ENCODE peak calls at places on chromosomes 11 and 22, in ten cellular contexts. One of them, this sample, is unnamed.

GRCh38 chr11:118917488-118918127 is 8.1 kb downstream of the BCL9L start:
- DNase-seq in testis: peak
- DNase-seq in skeletal muscle cell: peak
- DNase-seq in kidney: peak
- DNase-seq in A549: no peak
- DNase-seq in mesendoderm: peak
- DNase-seq in thoracic aorta: no peak
- DNase-seq in CD8-positive, alpha-beta T cell: no peak
- DNase-seq in AG04450: no peak
- DNase-seq in AG10803: peak
- DNase-seq in this sample: peak

GRCh38 chr11:47552086-47552580 is 799 bp downstream of the CELF1 start:
- DNase-seq in AG10803: peak
- DNase-seq in thoracic aorta: no peak
- DNase-seq in mesendoderm: peak
- DNase-seq in A549: no peak
- DNase-seq in testis: no peak
- DNase-seq in skeletal muscle cell: no peak
- DNase-seq in AG04450: no peak
- DNase-seq in kidney: peak
- DNase-seq in CD8-positive, alpha-beta T cell: no peak
- DNase-seq in this sample: peak

GRCh38 chr11:7353100-7353499 is 101.4 kb downstream of the SYT9 start:
- DNase-seq in skeletal muscle cell: no peak
- DNase-seq in AG10803: peak
- DNase-seq in A549: peak
- DNase-seq in testis: peak
- DNase-seq in AG04450: no peak
- DNase-seq in thoracic aorta: no peak
- DNase-seq in CD8-positive, alpha-beta T cell: no peak
- DNase-seq in kidney: peak
- DNase-seq in mesendoderm: peak
- DNase-seq in this sample: no peak

GRCh38 chr22:50250555-50251471 is at the start of gene HDAC10:
- DNase-seq in CD8-positive, alpha-beta T cell: peak
- DNase-seq in AG10803: peak
- DNase-seq in skeletal muscle cell: no peak
- DNase-seq in A549: no peak
- DNase-seq in thoracic aorta: no peak
- DNase-seq in kidney: peak
- DNase-seq in mesendoderm: peak
- DNase-seq in testis: peak
- DNase-seq in AG04450: no peak
- DNase-seq in this sample: peak

GRCh38 chr11:3126207-3126865 is 38.8 kb downstream of the OSBPL5 start:
- DNase-seq in thoracic aorta: no peak
- DNase-seq in A549: no peak
- DNase-seq in testis: no peak
- DNase-seq in skeletal muscle cell: no peak
- DNase-seq in mesendoderm: no peak
- DNase-seq in AG10803: no peak
- DNase-seq in kidney: peak
- DNase-seq in AG04450: no peak
- DNase-seq in CD8-positive, alpha-beta T cell: no peak
- DNase-seq in this sample: peak

GRCh38 chr11:17767914-17768313 is 33.3 kb downstream of the KCNC1 start:
- DNase-seq in AG04450: no peak
- DNase-seq in AG10803: no peak
- DNase-seq in kidney: peak
- DNase-seq in mesendoderm: no peak
- DNase-seq in skeletal muscle cell: no peak
- DNase-seq in testis: no peak
- DNase-seq in A549: no peak
- DNase-seq in thoracic aorta: no peak
- DNase-seq in CD8-positive, alpha-beta T cell: no peak
- DNase-seq in this sample: no peak

GRCh38 chr11:64358907-64359711 is at the start of gene RPS6KA4:
- DNase-seq in testis: peak
- DNase-seq in kidney: peak
- DNase-seq in A549: peak
- DNase-seq in thoracic aorta: no peak
- DNase-seq in AG10803: peak
- DNase-seq in CD8-positive, alpha-beta T cell: no peak
- DNase-seq in AG04450: no peak
- DNase-seq in skeletal muscle cell: no peak
- DNase-seq in mesendoderm: peak
- DNase-seq in this sample: peak

GRCh38 chr11:41133023-41133422 is 326.4 kb downstream of the LRRC4C start:
- DNase-seq in AG10803: no peak
- DNase-seq in AG04450: no peak
- DNase-seq in kidney: no peak
- DNase-seq in CD8-positive, alpha-beta T cell: no peak
- DNase-seq in testis: no peak
- DNase-seq in A549: no peak
- DNase-seq in mesendoderm: peak
- DNase-seq in thoracic aorta: no peak
- DNase-seq in skeletal muscle cell: no peak
- DNase-seq in this sample: no peak

GRCh38 chr11:492416-493226 is 14.4 kb downstream of the RNH1 start:
- DNase-seq in AG04450: no peak
- DNase-seq in skeletal muscle cell: no peak
- DNase-seq in thoracic aorta: no peak
- DNase-seq in mesendoderm: no peak
- DNase-seq in kidney: peak
- DNase-seq in CD8-positive, alpha-beta T cell: no peak
- DNase-seq in A549: no peak
- DNase-seq in testis: no peak
- DNase-seq in AG10803: no peak
- DNase-seq in this sample: peak

DNA sequence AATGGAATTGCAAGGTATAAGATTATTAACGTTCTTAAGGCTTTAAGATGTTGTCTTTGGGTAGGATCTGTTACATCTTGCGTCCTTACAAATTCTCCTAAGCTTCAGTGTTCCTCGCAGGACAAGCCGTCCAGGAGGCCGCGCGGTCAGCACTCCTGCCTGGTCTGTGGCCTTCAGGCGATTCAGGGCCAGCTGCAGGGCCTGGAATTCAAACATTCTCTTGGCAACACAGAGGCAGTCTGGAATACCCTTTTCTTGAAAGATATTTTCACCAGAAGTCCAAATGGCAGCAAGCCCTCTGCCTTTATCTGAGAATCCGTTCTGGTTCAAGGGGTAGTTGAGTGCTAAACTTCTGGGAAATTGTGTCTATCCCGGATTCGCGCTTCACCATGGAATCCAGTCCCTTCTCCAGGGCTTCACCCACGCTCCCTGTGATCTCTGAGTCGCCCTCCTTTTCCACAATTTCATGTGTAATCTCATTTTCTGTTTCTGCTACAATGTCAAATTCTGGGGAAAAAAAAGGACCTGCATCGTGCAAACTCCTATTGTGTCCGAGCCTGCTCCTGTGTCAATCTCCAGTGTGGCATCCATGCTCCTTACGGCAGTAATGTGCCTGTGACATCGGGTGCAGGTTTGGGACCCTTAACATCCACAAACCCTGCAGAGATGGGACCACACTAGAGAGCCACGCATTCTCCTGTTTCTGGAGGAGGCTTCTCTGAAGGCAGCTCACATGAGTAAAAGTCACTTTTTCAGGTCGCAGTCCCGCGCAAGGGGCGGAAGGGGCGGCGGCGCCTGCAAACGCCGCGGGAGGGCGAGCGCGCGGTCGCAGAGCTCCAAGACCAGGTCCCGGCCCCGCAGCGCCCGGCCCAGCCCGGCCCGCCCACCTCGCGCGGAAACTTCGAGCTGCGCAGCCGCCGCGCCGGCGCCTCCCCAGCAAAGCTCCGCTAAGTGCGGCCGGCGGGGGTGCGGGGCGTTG is 25.3 kb upstream of the SORL1 start:
- DNase-seq in kidney: peak
- DNase-seq in testis: peak
- DNase-seq in AG10803: no peak
- DNase-seq in skeletal muscle cell: no peak
- DNase-seq in CD8-positive, alpha-beta T cell: no peak
- DNase-seq in A549: peak
- DNase-seq in mesendoderm: peak
- DNase-seq in thoracic aorta: no peak
- DNase-seq in AG04450: no peak
- DNase-seq in this sample: peak
- H3K4me3 ChIP-seq in kidney: peak
- H3K4me3 ChIP-seq in testis: peak
- H3K4me3 ChIP-seq in AG10803: no peak
- H3K4me3 ChIP-seq in skeletal muscle cell: no peak
- H3K4me3 ChIP-seq in CD8-positive, alpha-beta T cell: peak
- H3K4me3 ChIP-seq in A549: peak
- H3K4me3 ChIP-seq in mesendoderm: peak
- H3K4me3 ChIP-seq in thoracic aorta: peak
- H3K4me3 ChIP-seq in AG04450: peak
- H3K4me3 ChIP-seq in this sample: peak

GRCh38 chr22:19757140-19757984 is 3.2 kb upstream of the TBX1 start:
- DNase-seq in CD8-positive, alpha-beta T cell: no peak
- DNase-seq in kidney: no peak
- DNase-seq in A549: no peak
- DNase-seq in AG04450: no peak
- DNase-seq in thoracic aorta: no peak
- DNase-seq in mesendoderm: no peak
- DNase-seq in skeletal muscle cell: no peak
- DNase-seq in testis: no peak
- DNase-seq in AG10803: no peak
- DNase-seq in this sample: no peak

GRCh38 chr22:19755145-19755710 is 5.3 kb upstream of the TBX1 start:
- DNase-seq in CD8-positive, alpha-beta T cell: no peak
- DNase-seq in A549: no peak
- DNase-seq in thoracic aorta: no peak
- DNase-seq in kidney: no peak
- DNase-seq in testis: no peak
- DNase-seq in mesendoderm: no peak
- DNase-seq in skeletal muscle cell: no peak
- DNase-seq in AG10803: no peak
- DNase-seq in AG04450: no peak
- DNase-seq in this sample: no peak

GRCh38 chr22:19755722-19756287 is 4.8 kb upstream of the TBX1 start:
- DNase-seq in kidney: no peak
- DNase-seq in skeletal muscle cell: no peak
- DNase-seq in A549: no peak
- DNase-seq in testis: no peak
- DNase-seq in AG04450: no peak
- DNase-seq in mesendoderm: no peak
- DNase-seq in thoracic aorta: no peak
- DNase-seq in CD8-positive, alpha-beta T cell: no peak
- DNase-seq in AG10803: no peak
- DNase-seq in this sample: no peak

GRCh38 chr22:19757985-19758895 is 2.3 kb upstream of the TBX1 start:
- DNase-seq in kidney: no peak
- DNase-seq in testis: no peak
- DNase-seq in AG10803: no peak
- DNase-seq in skeletal muscle cell: no peak
- DNase-seq in mesendoderm: no peak
- DNase-seq in thoracic aorta: no peak
- DNase-seq in AG04450: no peak
- DNase-seq in A549: no peak
- DNase-seq in CD8-positive, alpha-beta T cell: no peak
- DNase-seq in this sample: no peak

GRCh38 chr22:19756288-19757128 is 4.1 kb upstream of the TBX1 start:
- DNase-seq in thoracic aorta: no peak
- DNase-seq in AG04450: no peak
- DNase-seq in skeletal muscle cell: no peak
- DNase-seq in A549: peak
- DNase-seq in mesendoderm: peak
- DNase-seq in AG10803: no peak
- DNase-seq in CD8-positive, alpha-beta T cell: peak
- DNase-seq in kidney: no peak
- DNase-seq in testis: peak
- DNase-seq in this sample: peak
- H3K4me3 ChIP-seq in thoracic aorta: peak
- H3K4me3 ChIP-seq in AG04450: no peak
- H3K4me3 ChIP-seq in skeletal muscle cell: no peak
- H3K4me3 ChIP-seq in A549: peak
- H3K4me3 ChIP-seq in mesendoderm: no peak
- H3K4me3 ChIP-seq in AG10803: peak
- H3K4me3 ChIP-seq in CD8-positive, alpha-beta T cell: peak
- H3K4me3 ChIP-seq in kidney: no peak
- H3K4me3 ChIP-seq in testis: no peak
- H3K4me3 ChIP-seq in this sample: no peak

GRCh38 chr22:37970864-37971263 is 13.5 kb downstream of the SOX10 start:
- DNase-seq in AG10803: no peak
- DNase-seq in CD8-positive, alpha-beta T cell: no peak
- DNase-seq in AG04450: no peak
- DNase-seq in mesendoderm: no peak
- DNase-seq in thoracic aorta: no peak
- DNase-seq in testis: no peak
- DNase-seq in A549: no peak
- DNase-seq in kidney: no peak
- DNase-seq in skeletal muscle cell: no peak
- DNase-seq in this sample: no peak

GRCh38 chr22:37973271-37974170 is 10.8 kb downstream of the SOX10 start:
- DNase-seq in AG10803: no peak
- DNase-seq in mesendoderm: no peak
- DNase-seq in testis: no peak
- DNase-seq in thoracic aorta: no peak
- DNase-seq in AG04450: no peak
- DNase-seq in CD8-positive, alpha-beta T cell: no peak
- DNase-seq in A549: no peak
- DNase-seq in kidney: no peak
- DNase-seq in skeletal muscle cell: no peak
- DNase-seq in this sample: no peak

GRCh38 chr22:37972527-37972926 is 11.8 kb downstream of the SOX10 start:
- DNase-seq in A549: no peak
- DNase-seq in testis: peak
- DNase-seq in thoracic aorta: no peak
- DNase-seq in mesendoderm: no peak
- DNase-seq in kidney: no peak
- DNase-seq in skeletal muscle cell: no peak
- DNase-seq in AG04450: no peak
- DNase-seq in AG10803: no peak
- DNase-seq in CD8-positive, alpha-beta T cell: no peak
- DNase-seq in this sample: no peak

GRCh38 chr22:37968452-37969251 is 15.2 kb downstream of the POLR2F start:
- DNase-seq in mesendoderm: no peak
- DNase-seq in testis: no peak
- DNase-seq in AG10803: no peak
- DNase-seq in A549: no peak
- DNase-seq in CD8-positive, alpha-beta T cell: no peak
- DNase-seq in skeletal muscle cell: no peak
- DNase-seq in AG04450: no peak
- DNase-seq in kidney: no peak
- DNase-seq in thoracic aorta: no peak
- DNase-seq in this sample: no peak

GRCh38 chr22:37971475-37972434 is 12.6 kb downstream of the SOX10 start:
- DNase-seq in A549: no peak
- DNase-seq in thoracic aorta: no peak
- DNase-seq in CD8-positive, alpha-beta T cell: no peak
- DNase-seq in AG04450: no peak
- DNase-seq in AG10803: no peak
- DNase-seq in skeletal muscle cell: no peak
- DNase-seq in testis: no peak
- DNase-seq in mesendoderm: peak
- DNase-seq in kidney: no peak
- DNase-seq in this sample: no peak
- H3K4me3 ChIP-seq in A549: no peak
- H3K4me3 ChIP-seq in thoracic aorta: no peak
- H3K4me3 ChIP-seq in CD8-positive, alpha-beta T cell: no peak
- H3K4me3 ChIP-seq in AG04450: no peak
- H3K4me3 ChIP-seq in AG10803: no peak
- H3K4me3 ChIP-seq in skeletal muscle cell: no peak
- H3K4me3 ChIP-seq in testis: no peak
- H3K4me3 ChIP-seq in mesendoderm: no peak
- H3K4me3 ChIP-seq in kidney: no peak
- H3K4me3 ChIP-seq in this sample: no peak

GRCh38 chr11:76781861-76782500 is 1.2 kb upstream of the TSKU start:
- DNase-seq in AG04450: no peak
- DNase-seq in CD8-positive, alpha-beta T cell: no peak
- DNase-seq in A549: no peak
- DNase-seq in kidney: no peak
- DNase-seq in testis: no peak
- DNase-seq in AG10803: no peak
- DNase-seq in skeletal muscle cell: no peak
- DNase-seq in mesendoderm: no peak
- DNase-seq in thoracic aorta: no peak
- DNase-seq in this sample: peak
- H3K4me3 ChIP-seq in AG04450: peak
- H3K4me3 ChIP-seq in CD8-positive, alpha-beta T cell: no peak
- H3K4me3 ChIP-seq in A549: peak
- H3K4me3 ChIP-seq in kidney: peak
- H3K4me3 ChIP-seq in testis: peak
- H3K4me3 ChIP-seq in AG10803: peak
- H3K4me3 ChIP-seq in skeletal muscle cell: peak
- H3K4me3 ChIP-seq in mesendoderm: peak
- H3K4me3 ChIP-seq in thoracic aorta: peak
- H3K4me3 ChIP-seq in this sample: peak

This sample was measured in thyroid gland.